ENCODE peak calls at places on chromosomes 11 and 22, in five cellular contexts. U is upper lobe of left lung; T is HCEC 1CT; X is activated CD4-positive, alpha-beta T cell treated with anti-CD3 and anti-CD28 coated beads, Interleukin-2, amount 10 ng/mL, durations not matched to agents 7 days and 5 days; J is activated CD8-positive, alpha-beta memory T cell treated with anti-CD3 and anti-CD28 coated beads, Interleukin-2, amount 10 ng/mL, durations not matched to agents 7 days and 5 days. D is an unnamed sample.

GRCh38 chr11:123163621-123164020 is 31.4 kb downstream of the CLMP start:
- DNase-seq in T (no peak), X (no peak), J (no peak), U (no peak), D (no peak)

GRCh38 chr22:44207173-44207980 is 26.7 kb downstream of the PARVG start:
- DNase-seq in T (no peak), X (no peak), U (no peak), J (no peak), D (no peak)

GRCh38 chr11:110777765-110778164 is 65.5 kb upstream of the ARHGAP20 start:
- DNase-seq in X (no peak), T (peak), U (no peak), J (no peak), D (no peak)

GRCh38 chr11:15309296-15309695 is 194.6 kb downstream of the INSC start:
- DNase-seq in X (no peak), U (no peak), J (no peak), T (peak), D (no peak)

GRCh38 chr11:88016392-88017020 is 158.7 kb downstream of the RAB38 start:
- DNase-seq in X (peak), U (no peak), J (peak), T (peak), D (peak)

GRCh38 chr11:70569996-70570692 is 171.8 kb downstream of the CTTN start:
- DNase-seq in T (no peak), J (no peak), X (no peak), U (peak), D (no peak)

GRCh38 chr11:2931416-2931746 is 2.2 kb upstream of the PHLDA2 start:
- DNase-seq in T (no peak), X (no peak), U (no peak), J (no peak), D (no peak)

GRCh38 chr11:104665631-104666030 is 232.6 kb downstream of the CASP12 start:
- DNase-seq in X (no peak), U (no peak), J (no peak), T (peak), D (no peak)

GRCh38 chr11:65958774-65959420 is 2.6 kb upstream of the SART1 start:
- DNase-seq in J (no peak), T (no peak), X (no peak), U (no peak), D (no peak)

GRCh38 chr11:68010058-68011041 is at the start of gene ALDH3B1:
- DNase-seq in T (peak), U (peak), J (no peak), X (no peak), D (no peak)

GRCh38 chr22:44331881-44332714 is 19.3 kb upstream of the SHISAL1 start:
- DNase-seq in X (no peak), T (no peak), U (peak), J (no peak), D (peak)

GRCh38 chr11:115047631-115048030 is 369.3 kb downstream of the NXPE2 start:
- DNase-seq in U (no peak), J (no peak), T (no peak), X (no peak), D (no peak)

GRCh38 chr11:2816941-2817421 is 68.6 kb downstream of the CDKN1C start:
- DNase-seq in J (no peak), U (peak), T (no peak), X (no peak), D (no peak)

GRCh38 chr11:65524747-65525658 is at the start of gene SCYL1:
- DNase-seq in X (peak), T (peak), J (peak), U (peak), D (peak)

GRCh38 chr11:55572548-55572947 is 620 bp downstream of the OR4C16 start:
- DNase-seq in T (no peak), J (no peak), X (no peak), U (no peak), D (no peak)

GRCh38 chr11:57798905-57799559 is 37.4 kb downstream of the CTNND1 start:
- DNase-seq in J (no peak), U (no peak), X (no peak), T (peak), D (no peak)

GRCh38 chr11:112004389-112004788 is 20.8 kb upstream of the DLAT start:
- DNase-seq in X (peak), U (no peak), J (peak), T (no peak), D (no peak)

GRCh38 chr22:19411690-19412045 is 19.9 kb downstream of the HIRA start:
- DNase-seq in J (no peak), X (no peak), T (no peak), U (no peak), D (no peak)

GRCh38 chr11:20243974-20244373 is 83.7 kb upstream of the DBX1 start:
- DNase-seq in J (no peak), U (no peak), X (no peak), T (no peak), D (no peak)

GRCh38 chr11:111542606-111543275 is 2.2 kb downstream of the LAYN start:
- DNase-seq in X (no peak), J (no peak), U (no peak), T (no peak), D (no peak)

GRCh38 chr11:45924036-45924915 is 1.8 kb downstream of the LARGE2 start:
- DNase-seq in T (no peak), U (peak), X (no peak), J (no peak), D (no peak)

GRCh38 chr11:12205330-12205729 is 94.9 kb downstream of the MICAL2 start:
- DNase-seq in U (no peak), J (no peak), T (peak), X (no peak), D (no peak)

GRCh38 chr11:130522284-130522961 is 74.0 kb downstream of the ADAMTS15 start:
- DNase-seq in J (no peak), U (no peak), T (peak), X (no peak), D (peak)

GRCh38 chr11:67433536-67434394 is 3.7 kb downstream of the PTPRCAP start:
- DNase-seq in X (no peak), J (peak), U (peak), T (no peak), D (no peak)

GRCh38 chr11:117315285-117316196 is 515 bp downstream of the BACE1 start:
- DNase-seq in J (no peak), T (no peak), U (peak), X (no peak), D (no peak)

GRCh38 chr11:64916040-64916847 is 765 bp downstream of the ATG2A start:
- DNase-seq in X (peak), U (peak), J (peak), T (peak), D (no peak)

GRCh38 chr11:120708511-120709183 is 197.1 kb downstream of the GRIK4 start:
- DNase-seq in U (no peak), T (no peak), J (no peak), X (no peak), D (no peak)

GRCh38 chr11:67410369-67410831 is 5.1 kb upstream of the CARNS1 start:
- DNase-seq in J (no peak), T (no peak), X (no peak), U (no peak), D (no peak)

GRCh38 chr22:41922940-41923594 is 3.5 kb downstream of the TNFRSF13C start:
- DNase-seq in T (no peak), J (no peak), U (no peak), X (no peak), D (no peak)

GRCh38 chr11:124717786-124718634 is 21.7 kb upstream of the NRGN start:
- DNase-seq in X (peak), T (peak), J (no peak), U (peak), D (peak)

GRCh38 chr11:104541706-104542105 is 356.6 kb downstream of the CASP12 start:
- DNase-seq in X (no peak), T (no peak), J (no peak), U (no peak), D (no peak)

GRCh38 chr11:92697461-92698314 is 271.8 kb upstream of the MTNR1B start:
- DNase-seq in U (no peak), X (no peak), J (no peak), T (no peak), D (no peak)

GRCh38 chr22:27642104-27642800 is 159.3 kb downstream of the MN1 start:
- DNase-seq in T (no peak), J (no peak), X (no peak), U (peak), D (peak)

GRCh38 chr11:44983786-44984185 is 33.1 kb upstream of the TP53I11 start:
- DNase-seq in U (no peak), X (no peak), T (no peak), J (no peak), D (no peak)

GRCh38 chr11:55942785-55943392 is 6.7 kb upstream of the OR5I1 start:
- DNase-seq in T (peak), J (no peak), U (no peak), X (peak), D (no peak)

GRCh38 chr11:60950024-60950423 is 2.0 kb downstream of the SLC15A3 start:
- DNase-seq in T (no peak), X (no peak), J (no peak), U (no peak), D (no peak)

GRCh38 chr11:73237471-73238290 is 19.6 kb downstream of the P2RY2 start:
- DNase-seq in J (no peak), T (peak), X (no peak), U (no peak), D (no peak)